ENCODE peak calls at places on chromosome 21, in seven cellular contexts. L, H, E, U, V, S and T are unnamed samples.

GRCh38 chr21:31282095-31282709 is 61.9 kb downstream of the TIAM1 start:
- DNase-seq in V (peak; percentile 55), E (no peak), H (no peak), S (no peak), L (no peak), U (no peak), T (no peak)

GRCh38 chr21:29443398-29444010 is 144.8 kb downstream of the BACH1 start:
- DNase-seq in E (no peak), V (no peak), S (no peak), U (no peak), H (no peak), L (no peak), T (no peak)

GRCh38 chr21:46560568-46561447 is 44.1 kb downstream of the S100B start:
- DNase-seq in U (no peak), E (no peak), L (no peak), V (no peak), S (no peak), H (no peak), T (no peak)

GRCh38 chr21:45012661-45013270 is 61.6 kb upstream of the ADARB1 start:
- DNase-seq in S (peak; percentile 58), V (peak; percentile 36), U (no peak), L (no peak), E (no peak), H (no peak), T (peak; percentile 99)

GRCh38 chr21:23578027-23578426 is 2029.3 kb downstream of the MRPL39 start:
- DNase-seq in E (no peak), V (no peak), S (no peak), L (no peak), H (no peak), U (no peak), T (no peak)

GRCh38 chr21:29072873-29073221 is 601 bp downstream of the CCT8 start:
- DNase-seq in U (no peak), E (no peak), H (no peak), L (no peak), V (no peak), S (peak; percentile 33), T (no peak)

GRCh38 chr21:26389971-26390641 is 183.0 kb downstream of the CYYR1 start:
- DNase-seq in E (no peak), L (no peak), U (no peak), H (no peak), V (peak; percentile 34), S (no peak), T (no peak)

GRCh38 chr21:37337179-37337578 is 29.4 kb upstream of the DYRK1A start:
- DNase-seq in E (no peak), U (no peak), V (no peak), L (no peak), H (no peak), S (no peak), T (no peak)

GRCh38 chr21:15273244-15273643 is 208.4 kb upstream of the NRIP1 start:
- DNase-seq in E (no peak), V (no peak), U (no peak), S (no peak), L (no peak), H (no peak), T (no peak)

GRCh38 chr21:36999131-36999898 is 7.2 kb upstream of the RIPPLY3 start:
- DNase-seq in S (no peak), E (no peak), H (no peak), U (no peak), L (peak; percentile 4), V (no peak), T (no peak)

GRCh38 chr21:28822882-28823335 is 169.8 kb downstream of the LTN1 start:
- DNase-seq in H (no peak), U (no peak), E (no peak), S (no peak), V (no peak), L (no peak), T (no peak)

GRCh38 chr21:40146201-40146890 is 279.1 kb downstream of the PCP4 start:
- DNase-seq in E (no peak), U (no peak), H (no peak), L (no peak), S (no peak), V (no peak), T (no peak)

GRCh38 chr21:42130447-42130846 is 59.3 kb downstream of the UMODL1 start:
- DNase-seq in S (no peak), U (no peak), H (no peak), E (no peak), V (no peak), L (no peak), T (no peak)

GRCh38 chr21:45489480-45489982 is 52.7 kb downstream of the SLC19A1 start:
- DNase-seq in S (no peak), V (no peak), E (no peak), U (no peak), H (no peak), L (no peak), T (no peak)

GRCh38 chr21:33308586-33309490 is 15.9 kb upstream of the IFNAR1 start:
- DNase-seq in S (no peak), L (no peak), V (no peak), E (no peak), U (peak; percentile 27), H (no peak), T (no peak)

GRCh38 chr21:40422851-40423635 is 423.9 kb downstream of the DSCAM start:
- DNase-seq in V (no peak), E (no peak), H (no peak), U (no peak), L (peak; percentile 76), S (no peak), T (no peak)

GRCh38 chr21:37008705-37009104 is 2.2 kb downstream of the RIPPLY3 start:
- DNase-seq in S (peak; percentile 52), V (no peak), E (no peak), L (no peak), U (no peak), H (no peak), T (no peak)

GRCh38 chr21:36566606-36567005 is 86.7 kb upstream of the CLDN14 start:
- DNase-seq in S (no peak), U (no peak), E (no peak), H (no peak), V (no peak), L (no peak), T (no peak)

GRCh38 chr21:44509539-44509938 is 30.5 kb downstream of the KRTAP10-1 start:
- DNase-seq in H (no peak), E (no peak), U (peak; percentile 79), L (no peak), V (peak; percentile 29), S (no peak), T (no peak)

GRCh38 chr21:28636988-28637691 is 355.5 kb downstream of the LTN1 start:
- DNase-seq in S (no peak), U (no peak), H (no peak), V (no peak), E (no peak), L (no peak), T (no peak)

GRCh38 chr21:37155216-37155615 is 82.2 kb downstream of the TTC3 start:
- DNase-seq in L (no peak), S (no peak), H (no peak), V (no peak), E (no peak), U (no peak), T (no peak)

GRCh38 chr21:35831791-35832190 is 228.5 kb downstream of the SETD4 start:
- DNase-seq in E (no peak), V (no peak), U (no peak), L (no peak), S (no peak), H (no peak), T (no peak)

GRCh38 chr21:35465750-35466149 is 416.6 kb upstream of the RUNX1 start:
- DNase-seq in E (no peak), U (no peak), V (no peak), H (no peak), L (no peak), S (no peak), T (no peak)

GRCh38 chr21:17819878-17820232 is 699 bp upstream of the C21orf91 start:
- DNase-seq in U (no peak), E (no peak), L (no peak), S (no peak), V (no peak), H (no peak), T (no peak)

GRCh38 chr21:45441431-45442255 is 36.7 kb downstream of the COL18A1 start:
- DNase-seq in H (no peak), V (no peak), L (no peak), U (no peak), E (no peak), S (no peak), T (no peak)

GRCh38 chr21:39088831-39089380 is 94.3 kb downstream of the PSMG1 start:
- DNase-seq in L (no peak), S (no peak), H (no peak), U (no peak), V (no peak), E (no peak), T (peak; percentile 20)

GRCh38 chr21:41460578-41461527 is 34.8 kb downstream of the MX1 start:
- DNase-seq in E (peak; percentile 4), V (peak; percentile 27), U (peak; percentile 74), S (peak; percentile 77), H (no peak), L (peak; percentile 65), T (peak; percentile 81)

GRCh38 chr21:45636459-45636858 is 7.1 kb upstream of the PCBP3 start:
- DNase-seq in S (no peak), L (no peak), H (no peak), E (no peak), V (no peak), U (no peak), T (no peak)

GRCh38 chr21:41650526-41651145 is 116.2 kb downstream of the RIPK4 start:
- DNase-seq in L (no peak), U (no peak), E (no peak), V (no peak), S (no peak), H (no peak), T (no peak)

GRCh38 chr21:45299026-45299863 is 11.6 kb upstream of the POFUT2 start:
- DNase-seq in H (no peak), E (no peak), U (no peak), L (peak; percentile 15), S (no peak), V (no peak), T (no peak)

GRCh38 chr21:25862596-25862995 is 127.8 kb downstream of the GABPA start:
- DNase-seq in V (peak; percentile 18), S (peak; percentile 32), U (no peak), H (no peak), E (no peak), L (no peak), T (peak; percentile 19)